ENCODE peak calls at places on chromosomes 2 and 18, in eight cellular contexts. J is sigmoid colon, T is prostate gland, Y is stomach, U is transverse colon, W is HCT116, K is GM12891, I is endothelial cell of umbilical vein. P is an unnamed sample.

GRCh38 chr2:99602475-99602874 is 112.7 kb upstream of the REV1 start:
- DNase-seq in J (no peak), T (no peak), Y (no peak), U (no peak), W (no peak), K (no peak), I (no peak), P (no peak)

GRCh38 chr2:20611844-20612356 is 39.0 kb downstream of the HS1BP3 start:
- DNase-seq in J (no peak), T (no peak), Y (no peak), U (no peak), W (no peak), K (no peak), I (no peak), P (no peak)

GRCh38 chr18:2410688-2411087 is 160.6 kb downstream of the METTL4 start:
- DNase-seq in J (no peak), T (no peak), Y (no peak), U (no peak), W (peak), K (no peak), I (no peak), P (no peak)

GRCh38 chr2:169091761-169092523 is 22.6 kb downstream of the DHRS9 start:
- DNase-seq in J (no peak), T (peak), Y (peak), U (peak), W (peak), K (no peak), I (no peak), P (no peak)

GRCh38 chr18:48208432-48208948 is 200.7 kb downstream of the ZBTB7C start:
- DNase-seq in J (no peak), T (no peak), Y (no peak), U (no peak), W (no peak), K (no peak), I (no peak), P (no peak)

GRCh38 chr2:211259831-211260476 is 703.6 kb downstream of the CPS1 start:
- DNase-seq in J (no peak), T (no peak), Y (no peak), U (no peak), W (no peak), K (no peak), I (no peak), P (no peak)

GRCh38 chr2:4673025-4673489 is 969.7 kb downstream of the DCDC2C start:
- DNase-seq in J (no peak), T (no peak), Y (no peak), U (no peak), W (no peak), K (no peak), I (no peak), P (no peak)

GRCh38 chr18:46621871-46622270 is 35.1 kb downstream of the LOXHD1 start:
- DNase-seq in J (no peak), T (no peak), Y (no peak), U (no peak), W (no peak), K (no peak), I (no peak), P (no peak)

GRCh38 chr18:53411511-53411910 is 813.0 kb downstream of the MBD2 start:
- DNase-seq in J (no peak), T (no peak), Y (no peak), U (no peak), W (no peak), K (no peak), I (no peak), P (no peak)

GRCh38 chr18:76953186-76953982 is 131.0 kb downstream of the ZNF236 start:
- DNase-seq in J (peak), T (peak), Y (peak), U (peak), W (no peak), K (no peak), I (peak), P (no peak)

GRCh38 chr2:22897428-22897827 is 487.6 kb upstream of the KLHL29 start:
- DNase-seq in J (no peak), T (no peak), Y (no peak), U (no peak), W (no peak), K (no peak), I (no peak), P (no peak)

GRCh38 chr2:55163258-55163657 is 68.8 kb downstream of the CLHC1 start:
- DNase-seq in J (no peak), T (no peak), Y (no peak), U (no peak), W (no peak), K (no peak), I (peak), P (no peak)

GRCh38 chr18:49016648-49017539 is 66.1 kb upstream of the SMAD7 start:
- DNase-seq in J (peak), T (no peak), Y (peak), U (peak), W (peak), K (peak), I (peak), P (peak)

GRCh38 chr2:203579131-203579643 is 44.1 kb upstream of the RAPH1 start:
- DNase-seq in J (no peak), T (peak), Y (peak), U (peak), W (peak), K (peak), I (no peak), P (no peak)

GRCh38 chr2:216327447-216327846 is 44.8 kb downstream of the MARCHF4 start:
- DNase-seq in J (no peak), T (no peak), Y (no peak), U (no peak), W (no peak), K (no peak), I (no peak), P (no peak)

GRCh38 chr2:230865766-230866703 is 1.3 kb downstream of the ITM2C start:
- DNase-seq in J (no peak), T (peak), Y (peak), U (peak), W (no peak), K (no peak), I (no peak), P (no peak)

GRCh38 chr2:216287251-216287650 is 85.0 kb downstream of the MARCHF4 start:
- DNase-seq in J (no peak), T (peak), Y (no peak), U (no peak), W (no peak), K (no peak), I (no peak), P (no peak)

GRCh38 chr18:23871410-23871809 is 143.1 kb upstream of the TTC39C start:
- DNase-seq in J (no peak), T (no peak), Y (peak), U (peak), W (no peak), K (peak), I (peak), P (no peak)

GRCh38 chr2:128305555-128306080 is 13.1 kb downstream of the HS6ST1 start:
- DNase-seq in J (peak), T (no peak), Y (no peak), U (no peak), W (no peak), K (peak), I (no peak), P (no peak)

GRCh38 chr2:192414794-192415193 is 220.1 kb upstream of the TMEFF2 start:
- DNase-seq in J (peak), T (no peak), Y (no peak), U (no peak), W (no peak), K (no peak), I (no peak), P (no peak)

GRCh38 chr2:231041061-231041689 is 3.9 kb downstream of the C2orf72 start:
- DNase-seq in J (no peak), T (no peak), Y (no peak), U (no peak), W (no peak), K (no peak), I (no peak), P (no peak)

GRCh38 chr18:37361223-37362157 is 204.1 kb downstream of the CELF4 start:
- DNase-seq in J (no peak), T (no peak), Y (no peak), U (no peak), W (no peak), K (no peak), I (no peak), P (no peak)

GRCh38 chr2:56199492-56199891 is 15.7 kb downstream of the CCDC85A start:
- DNase-seq in J (no peak), T (no peak), Y (no peak), U (no peak), W (no peak), K (no peak), I (peak), P (no peak)

GRCh38 chr18:37019157-37019571 is 190.2 kb downstream of the KIAA1328 start:
- DNase-seq in J (no peak), T (no peak), Y (no peak), U (no peak), W (no peak), K (no peak), I (no peak), P (no peak)

GRCh38 chr18:6382968-6383367 is 31.7 kb downstream of the L3MBTL4 start:
- DNase-seq in J (no peak), T (no peak), Y (no peak), U (no peak), W (no peak), K (no peak), I (no peak), P (no peak)

GRCh38 chr2:206993964-206994363 is 54.6 kb downstream of the CPO start:
- DNase-seq in J (no peak), T (peak), Y (no peak), U (no peak), W (no peak), K (no peak), I (no peak), P (no peak)

GRCh38 chr18:57627488-57627887 is 5.9 kb upstream of the NARS1 start:
- DNase-seq in J (no peak), T (no peak), Y (no peak), U (no peak), W (no peak), K (no peak), I (peak), P (no peak)

GRCh38 chr2:186575302-186575701 is 14.6 kb upstream of the ITGAV start:
- DNase-seq in J (no peak), T (no peak), Y (no peak), U (no peak), W (peak), K (no peak), I (peak), P (no peak)

GRCh38 chr2:141496805-141497204 is 634.0 kb downstream of the LRP1B start:
- DNase-seq in J (no peak), T (no peak), Y (no peak), U (no peak), W (no peak), K (no peak), I (no peak), P (no peak)

GRCh38 chr2:102423368-102423767 is 408 bp downstream of the IL18RAP start:
- DNase-seq in J (no peak), T (no peak), Y (no peak), U (no peak), W (no peak), K (no peak), I (no peak), P (no peak)

GRCh38 chr2:11244091-11244826 is 89.0 kb downstream of the SLC66A3 start:
- DNase-seq in J (no peak), T (no peak), Y (no peak), U (no peak), W (no peak), K (no peak), I (no peak), P (no peak)

GRCh38 chr2:141362311-141362710 is 768.5 kb downstream of the LRP1B start:
- DNase-seq in J (no peak), T (no peak), Y (no peak), U (no peak), W (no peak), K (no peak), I (no peak), P (no peak)

GRCh38 chr2:179642462-179642861 is 218.9 kb downstream of the ZNF385B start:
- DNase-seq in J (no peak), T (no peak), Y (no peak), U (no peak), W (no peak), K (no peak), I (no peak), P (no peak)

GRCh38 chr2:137348301-137348700 is 583.0 kb downstream of the THSD7B start:
- DNase-seq in J (no peak), T (no peak), Y (no peak), U (no peak), W (no peak), K (no peak), I (no peak), P (no peak)

GRCh38 chr2:72131371-72131891 is 16.2 kb downstream of the CYP26B1 start:
- DNase-seq in J (no peak), T (no peak), Y (no peak), U (no peak), W (no peak), K (no peak), I (no peak), P (peak)
- TF ChIP-seq POLR2A in J (no peak), T (no peak), Y (no peak), U (no peak), W (no peak), K (no peak), I (no peak), P (no peak)

DNA sequence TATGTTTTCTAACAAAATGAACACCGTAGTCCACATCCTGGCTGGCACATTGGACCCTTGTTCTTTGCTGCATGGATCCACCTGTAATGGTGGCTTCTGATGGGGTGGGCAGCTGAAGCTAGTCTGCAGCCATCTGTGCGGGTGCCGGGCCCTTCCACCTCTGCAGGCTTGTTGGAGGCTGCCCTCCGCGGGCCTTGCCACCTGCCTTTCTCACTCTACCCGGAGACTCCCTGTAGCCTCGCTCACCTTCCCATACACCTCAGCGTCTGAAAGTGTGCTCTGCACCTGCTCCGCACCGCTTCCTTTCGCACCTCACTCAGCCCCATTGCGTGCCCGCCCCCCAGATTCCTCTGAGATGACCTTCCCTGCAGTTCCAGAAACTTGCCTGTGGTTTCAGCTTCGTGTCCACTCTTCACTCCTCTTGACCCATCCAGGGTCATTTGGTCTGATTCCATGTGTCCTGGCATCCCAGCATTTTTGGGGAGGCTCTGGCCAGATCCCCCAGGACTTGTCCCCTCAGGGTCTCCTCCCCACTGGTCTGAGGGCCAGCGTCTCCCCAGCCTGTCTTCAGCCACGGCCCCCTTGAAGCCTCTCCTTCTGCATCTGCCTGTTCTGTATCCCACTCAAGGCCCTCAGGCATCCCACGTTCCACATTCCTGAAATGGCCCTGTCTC is 18.2 kb downstream of the ATG4B start:
- DNase-seq in J (no peak), T (no peak), Y (no peak), U (no peak), W (no peak), K (no peak), I (no peak), P (no peak)
- TF ChIP-seq POLR2AphosphoS5 in J (no peak), T (no peak), Y (no peak), U (no peak), W (no peak), K (no peak), I (no peak), P (no peak)

DNA sequence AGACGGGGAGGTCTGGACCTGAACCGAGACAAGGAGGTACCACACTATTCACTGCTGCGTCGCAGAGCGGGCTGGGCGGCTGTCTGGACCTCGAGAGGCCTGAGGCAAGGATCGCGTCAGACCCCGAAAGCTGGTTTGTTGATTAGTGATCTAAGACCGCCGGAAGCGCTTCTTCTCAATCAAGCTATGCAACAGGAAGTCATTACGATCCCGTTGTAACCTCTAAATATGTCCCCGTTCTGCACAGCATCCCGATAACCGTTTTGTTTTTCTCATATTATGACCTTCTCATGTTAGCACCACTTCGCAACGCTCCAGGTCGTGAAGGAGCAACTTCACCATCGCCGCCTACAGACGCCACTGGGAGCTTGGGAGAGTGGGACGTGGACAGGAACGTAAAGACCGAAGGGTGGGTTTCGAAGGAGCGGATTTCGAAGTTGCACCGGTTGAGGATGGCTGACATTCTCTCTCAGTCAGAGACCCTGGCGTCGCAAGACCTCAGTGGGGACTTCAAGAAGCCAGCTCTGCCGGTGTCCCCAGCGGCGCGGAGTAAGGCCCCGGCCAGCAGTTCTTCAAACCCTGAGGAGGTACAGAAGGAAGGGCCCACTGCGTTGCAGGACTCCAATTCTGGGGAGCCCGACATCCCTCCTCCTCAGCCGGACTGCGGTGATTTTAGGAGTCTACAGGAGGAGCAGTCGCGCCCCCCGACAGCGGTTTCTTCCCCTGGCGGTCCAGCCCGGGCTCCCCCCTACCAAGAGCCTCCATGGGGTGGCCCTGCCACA is at the start of the genes SLC4A1AP and SUPT7L:
- DNase-seq in J (peak), T (peak), Y (peak), U (peak), W (peak), K (peak), I (peak), P (peak)
- TF ChIP-seq POLR2A in J (no peak), T (peak), Y (no peak), U (peak), W (peak), K (peak), I (peak), P (peak)

GRCh38 chr2:42961385-42961800 is 169.0 kb upstream of the HAAO start:
- DNase-seq in J (peak), T (no peak), Y (no peak), U (no peak), W (no peak), K (no peak), I (peak), P (peak)
- TF ChIP-seq POLR2AphosphoS5 in J (peak), T (peak), Y (no peak), U (peak), W (no peak), K (no peak), I (peak), P (no peak)

GRCh38 chr2:9793918-9794717 is 49.2 kb upstream of the TAF1B start:
- DNase-seq in J (no peak), T (no peak), Y (no peak), U (no peak), W (no peak), K (no peak), I (no peak), P (peak)

GRCh38 chr2:9789371-9789770 is 53.9 kb upstream of the TAF1B start:
- DNase-seq in J (no peak), T (no peak), Y (no peak), U (no peak), W (no peak), K (no peak), I (no peak), P (no peak)

GRCh38 chr2:9793156-9793917 is 49.9 kb upstream of the TAF1B start:
- DNase-seq in J (no peak), T (no peak), Y (no peak), U (no peak), W (no peak), K (no peak), I (no peak), P (peak)

GRCh38 chr2:9791711-9792110 is 51.6 kb upstream of the TAF1B start:
- DNase-seq in J (no peak), T (no peak), Y (no peak), U (no peak), W (no peak), K (no peak), I (no peak), P (no peak)

DNA sequence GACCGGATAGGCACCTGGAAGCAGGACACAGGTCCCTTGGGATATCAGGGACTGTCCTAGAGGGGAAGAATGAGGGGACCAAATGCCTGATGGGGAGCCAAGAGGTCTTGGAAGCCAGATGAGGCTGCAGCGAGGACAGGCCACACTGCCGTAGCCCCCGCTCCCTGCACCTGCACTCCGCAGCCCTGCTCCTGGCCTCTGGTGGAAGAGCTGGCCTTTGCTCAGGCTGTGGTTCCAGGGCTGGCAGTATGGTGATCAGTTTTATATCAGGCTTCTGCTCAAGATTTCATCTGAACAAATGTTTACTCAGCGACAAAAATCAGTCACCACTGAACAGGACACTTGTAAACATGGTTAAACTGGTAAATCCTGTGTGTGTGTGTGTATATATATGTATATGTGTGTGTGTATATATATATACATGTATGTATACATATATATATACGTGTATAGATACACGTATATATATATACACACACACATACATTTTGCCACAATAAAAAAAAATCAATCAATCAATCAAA is 52.5 kb upstream of the TAF1B start:
- DNase-seq in J (no peak), T (no peak), Y (no peak), U (no peak), W (no peak), K (no peak), I (no peak), P (peak)
- TF ChIP-seq POLR2A in J (no peak), T (no peak), Y (no peak), U (no peak), W (no peak), K (no peak), I (no peak), P (no peak)

GRCh38 chr2:238868067-238868524 is 20.2 kb downstream of the TWIST2 start:
- DNase-seq in J (peak), T (no peak), Y (no peak), U (no peak), W (no peak), K (no peak), I (no peak), P (peak)
- TF ChIP-seq POLR2AphosphoS5 in J (no peak), T (no peak), Y (no peak), U (no peak), W (no peak), K (no peak), I (no peak), P (no peak)

GRCh38 chr18:22346342-22346967 is 71.3 kb downstream of the CTAGE1 start:
- DNase-seq in J (no peak), T (peak), Y (peak), U (peak), W (no peak), K (no peak), I (peak), P (no peak)

GRCh38 chr18:22347624-22348511 is 69.8 kb downstream of the CTAGE1 start:
- DNase-seq in J (no peak), T (peak), Y (no peak), U (peak), W (no peak), K (no peak), I (peak), P (no peak)

GRCh38 chr18:22348521-22349316 is 69.0 kb downstream of the CTAGE1 start:
- DNase-seq in J (no peak), T (peak), Y (peak), U (peak), W (no peak), K (no peak), I (peak), P (no peak)

GRCh38 chr18:22345733-22346132 is 72.0 kb downstream of the CTAGE1 start:
- DNase-seq in J (no peak), T (no peak), Y (no peak), U (no peak), W (no peak), K (no peak), I (peak), P (no peak)

GRCh38 chr18:22346968-22347611 is 70.6 kb downstream of the CTAGE1 start:
- DNase-seq in J (peak), T (no peak), Y (peak), U (peak), W (no peak), K (no peak), I (peak), P (no peak)
- TF ChIP-seq POLR2A in J (no peak), T (no peak), Y (no peak), U (peak), W (no peak), K (no peak), I (no peak), P (no peak)

P was measured in suprapubic skin.